ENCODE peak calls at places on chromosome 11, in five cellular contexts. I, D, N, R and M are unnamed samples.

GRCh38 chr11:57649826-57650738 is at the start of gene YPEL4:
- DNase-seq in N (no peak), I (peak), D (no peak), R (no peak), M (peak)

GRCh38 chr11:119093951-119094815 is 7.5 kb downstream of the DPAGT1 start:
- DNase-seq in I (peak), R (no peak), D (no peak), N (peak), M (no peak)

GRCh38 chr11:117815262-117815803 is 9.2 kb downstream of the FXYD2 start:
- DNase-seq in N (no peak), I (peak), R (no peak), D (no peak), M (no peak)

GRCh38 chr11:121687961-121688566 is 235.3 kb upstream of the SORL1-AS1 start:
- DNase-seq in I (no peak), N (no peak), D (peak), R (no peak), M (peak)

GRCh38 chr11:126416542-126417090 is 61.1 kb downstream of the ST3GAL4 start:
- DNase-seq in D (no peak), N (peak), R (no peak), I (peak), M (peak)

GRCh38 chr11:33545941-33546340 is 154.7 kb downstream of the C11orf91 start:
- DNase-seq in R (no peak), N (no peak), I (no peak), D (no peak), M (no peak)

GRCh38 chr11:110679323-110679980 is 32.8 kb downstream of the ARHGAP20 start:
- DNase-seq in R (no peak), N (no peak), I (no peak), D (no peak), M (peak)

GRCh38 chr11:44607324-44607962 is 42.0 kb downstream of the CD82 start:
- DNase-seq in N (no peak), D (peak), R (no peak), I (no peak), M (no peak)

GRCh38 chr11:118339281-118340045 is 3.0 kb downstream of the CD3D start:
- DNase-seq in N (no peak), R (no peak), I (peak), D (no peak), M (no peak)

GRCh38 chr11:110305169-110306018 is 9.0 kb upstream of the RDX start:
- DNase-seq in I (no peak), D (no peak), N (no peak), R (no peak), M (no peak)

GRCh38 chr11:37942081-37942480 is 1344.0 kb upstream of the RAG2 start:
- DNase-seq in D (no peak), I (no peak), R (no peak), N (no peak), M (no peak)

GRCh38 chr11:9206496-9206895 is 58.7 kb downstream of the DENND5A start:
- DNase-seq in I (no peak), N (no peak), R (no peak), D (peak), M (no peak)

GRCh38 chr11:45920531-45921477 is 1.7 kb upstream of the LARGE2 start:
- DNase-seq in I (no peak), N (no peak), R (no peak), D (no peak), M (no peak)

GRCh38 chr11:121886956-121887355 is 229.1 kb downstream of the BLID start:
- DNase-seq in I (no peak), D (no peak), R (no peak), N (no peak), M (no peak)

GRCh38 chr11:38543311-38543710 is 1945.3 kb upstream of the RAG2 start:
- DNase-seq in I (no peak), D (peak), N (no peak), R (no peak), M (peak)

GRCh38 chr11:12683857-12684256 is 9.6 kb downstream of the TEAD1 start:
- DNase-seq in I (no peak), R (no peak), D (no peak), N (no peak), M (no peak)
- H3K4me3 ChIP-seq in I (no peak), R (no peak), D (no peak), N (no peak), M (no peak)

GRCh38 chr11:74007691-74008372 is 1.1 kb downstream of the UCP3 start:
- DNase-seq in I (no peak), R (no peak), N (no peak), D (no peak), M (no peak)
- H3K4me3 ChIP-seq in I (no peak), R (no peak), N (no peak), D (no peak), M (no peak)

GRCh38 chr11:66548041-66548440 is 1.3 kb downstream of the ACTN3 start:
- DNase-seq in N (no peak), D (no peak), R (no peak), I (no peak), M (no peak)
- H3K4me3 ChIP-seq in N (no peak), D (no peak), R (no peak), I (no peak), M (no peak)

GRCh38 chr11:76918941-76919386 is 58.2 kb downstream of the ACER3 start:
- DNase-seq in N (no peak), R (peak), I (peak), D (peak), M (peak)

GRCh38 chr11:76919467-76919866 is 58.7 kb downstream of the ACER3 start:
- DNase-seq in R (no peak), I (no peak), N (no peak), D (no peak), M (no peak)

GRCh38 chr11:76916712-76917111 is 56.0 kb downstream of the ACER3 start:
- DNase-seq in I (no peak), N (no peak), R (no peak), D (no peak), M (no peak)

DNA sequence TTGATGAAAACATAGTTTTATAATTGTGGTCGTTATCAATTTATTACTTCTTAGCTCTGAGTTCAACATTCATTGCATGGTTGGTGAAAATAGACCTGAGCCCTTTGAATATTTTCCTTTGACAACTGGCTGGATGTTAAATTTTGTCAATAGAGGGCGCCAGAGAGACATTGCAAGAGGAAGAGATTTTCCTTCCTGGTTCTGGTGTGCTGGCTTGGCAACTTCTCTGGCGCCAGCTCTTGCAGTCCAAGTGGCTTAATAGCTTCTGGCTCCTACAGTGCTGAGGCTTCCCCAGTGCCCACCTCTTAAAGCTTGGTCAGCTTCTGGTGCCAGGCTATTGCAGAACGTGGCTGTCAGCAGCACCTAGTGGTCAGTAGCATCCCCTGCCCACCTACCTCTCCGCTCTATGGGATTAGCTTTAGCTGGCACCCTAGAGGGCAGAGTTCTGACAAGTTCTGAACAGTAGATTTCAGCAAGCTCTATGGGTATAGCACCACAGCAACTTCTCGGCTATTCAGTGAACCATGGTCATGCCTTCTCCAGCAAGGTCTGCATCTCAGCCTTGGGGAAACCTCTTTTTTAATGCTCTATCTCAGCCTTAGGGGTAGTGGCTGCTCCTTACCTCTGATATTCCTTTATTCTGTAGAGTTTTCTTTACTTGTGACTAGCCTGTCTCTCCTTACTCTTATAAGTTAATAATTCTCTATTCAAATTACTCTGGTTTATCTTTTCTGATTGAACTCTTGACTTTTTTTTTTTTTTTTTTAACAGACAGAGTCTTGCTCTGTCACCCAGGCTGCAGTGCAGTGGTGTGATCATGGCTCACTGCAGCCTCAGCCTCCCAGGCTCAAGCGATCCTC is 59.4 kb downstream of the ACER3 start:
- DNase-seq in N (peak), R (peak), D (peak), I (peak), M (peak)
- H3K4me3 ChIP-seq in N (no peak), R (no peak), D (no peak), I (peak), M (peak)

DNA sequence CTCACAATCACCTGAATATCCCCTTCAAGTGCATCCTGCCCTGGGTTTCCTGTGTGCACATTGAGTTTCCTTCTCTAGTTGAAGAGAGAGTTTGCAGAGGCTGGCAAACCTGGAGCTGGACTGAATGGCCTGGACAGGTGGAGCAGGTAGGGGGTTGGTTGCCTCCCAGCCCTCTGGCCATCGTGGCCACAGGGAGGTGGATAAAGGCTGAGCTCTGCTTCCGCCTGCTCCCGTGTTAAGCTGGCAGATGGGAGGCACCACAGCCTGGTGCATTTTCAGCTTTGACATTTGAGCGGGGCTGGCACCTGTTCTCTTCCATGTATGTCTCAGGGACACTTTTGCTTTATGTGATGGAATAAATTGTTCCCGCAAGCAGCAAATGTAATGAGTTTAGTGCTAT is 11.1 kb downstream of the MICAL2 start:
- DNase-seq in I (no peak), R (no peak), N (no peak), D (no peak), M (no peak)
- H3K4me3 ChIP-seq in I (no peak), R (no peak), N (no peak), D (no peak), M (no peak)

GRCh38 chr11:48058064-48058463 is 77.7 kb downstream of the PTPRJ start:
- DNase-seq in I (no peak), D (no peak), N (no peak), R (no peak), M (no peak)

GRCh38 chr11:48052183-48053040 is 72.1 kb downstream of the PTPRJ start:
- DNase-seq in N (peak), D (peak), I (no peak), R (no peak), M (no peak)

GRCh38 chr11:48056325-48057183 is 76.2 kb downstream of the PTPRJ start:
- DNase-seq in I (no peak), D (no peak), N (no peak), R (no peak), M (no peak)

GRCh38 chr11:48054994-48055291 is 74.6 kb downstream of the PTPRJ start:
- DNase-seq in I (no peak), R (no peak), N (no peak), D (no peak), M (no peak)

DNA sequence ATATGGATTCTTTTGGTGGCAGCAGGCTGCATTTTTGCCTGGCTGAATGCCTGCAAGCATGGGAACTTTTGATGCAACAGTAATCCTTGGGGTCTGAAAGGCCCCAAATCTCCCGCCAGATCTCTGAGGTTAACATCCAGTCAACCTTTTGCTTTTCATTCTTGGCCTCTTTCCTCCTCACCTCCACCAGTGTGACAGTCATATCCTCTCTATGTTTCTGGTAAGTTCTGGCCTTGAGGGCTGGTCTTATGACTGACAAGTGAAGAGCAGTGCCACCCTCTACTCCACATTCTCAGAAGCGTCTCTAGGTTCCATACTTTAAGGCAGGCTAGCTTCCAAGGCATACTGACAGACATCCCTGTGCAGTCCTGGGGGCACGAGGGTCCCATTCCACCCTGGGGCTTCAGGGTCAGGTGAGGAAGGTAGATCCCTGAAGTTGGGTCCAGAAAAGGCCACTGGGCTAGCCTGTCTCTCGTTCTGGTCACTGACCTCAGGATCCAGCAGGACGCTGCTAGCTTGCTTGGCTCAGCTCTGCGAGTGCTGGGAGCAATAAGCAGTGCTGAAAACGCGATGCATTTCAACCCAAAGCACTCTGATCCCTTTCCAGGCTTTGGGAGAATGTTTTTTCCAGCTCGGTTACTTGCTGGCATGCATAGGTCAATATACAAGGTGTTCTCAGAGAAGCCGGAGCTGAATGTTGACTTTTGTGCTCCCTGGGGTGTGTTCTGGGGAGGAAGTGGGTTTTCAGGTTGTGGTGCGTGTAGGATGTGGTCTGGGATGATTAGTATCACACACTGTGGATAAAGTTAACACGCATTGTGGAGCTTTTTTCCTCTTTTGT is 75.2 kb downstream of the PTPRJ start:
- DNase-seq in R (no peak), N (peak), I (peak), D (no peak), M (peak)
- H3K4me3 ChIP-seq in R (no peak), N (peak), I (peak), D (no peak), M (no peak)